ENCODE peak calls at places on chromosomes 2 and 18, in four cellular contexts. Q, C, Y and U are unnamed samples.

GRCh38 chr2:198273670-198274069 is 469.3 kb downstream of the PLCL1 start:
- DNase-seq in Q (no peak), C (no peak), Y (no peak), U (no peak)

GRCh38 chr2:22282215-22282614 is 1102.8 kb upstream of the KLHL29 start:
- DNase-seq in Q (no peak), C (no peak), Y (no peak), U (no peak)

GRCh38 chr2:234770081-234770506 is 181.7 kb upstream of the SH3BP4 start:
- DNase-seq in Q (no peak), C (no peak), Y (no peak), U (no peak)

GRCh38 chr2:239952251-239952650 is 72.9 kb downstream of the NDUFA10 start:
- DNase-seq in Q (no peak), C (no peak), Y (no peak), U (no peak)

GRCh38 chr18:62521588-62521987 is 1.2 kb upstream of the ZCCHC2 start:
- DNase-seq in Q (no peak), C (no peak), Y (no peak), U (no peak)

GRCh38 chr2:215826838-215827441 is 186.4 kb downstream of the MREG start:
- DNase-seq in Q (no peak), C (no peak), Y (no peak), U (no peak)

GRCh38 chr2:127024769-127025356 is 82.1 kb downstream of the BIN1 start:
- DNase-seq in Q (no peak), C (no peak), Y (no peak), U (no peak)

GRCh38 chr2:119764832-119765231 is 5.1 kb downstream of the PTPN4 start:
- DNase-seq in Q (no peak), C (no peak), Y (no peak), U (no peak)

GRCh38 chr2:27152796-27153464 is 4.1 kb downstream of the TCF23 start:
- DNase-seq in Q (no peak), C (no peak), Y (no peak), U (no peak)

GRCh38 chr2:206800501-206801416 is 35.4 kb downstream of the FASTKD2 start:
- DNase-seq in Q (no peak), C (peak), Y (peak), U (peak)

GRCh38 chr2:58291726-58292430 is 50.8 kb upstream of the FANCL start:
- DNase-seq in Q (no peak), C (no peak), Y (no peak), U (no peak)

GRCh38 chr2:241036397-241036963 is 38.1 kb downstream of the SNED1 start:
- DNase-seq in Q (no peak), C (peak), Y (no peak), U (no peak)

GRCh38 chr2:38509322-38509946 is 93.3 kb downstream of the HNRNPLL start:
- DNase-seq in Q (no peak), C (no peak), Y (peak), U (peak)

GRCh38 chr2:10166489-10167295 is 44.2 kb downstream of the RRM2 start:
- DNase-seq in Q (no peak), C (no peak), Y (no peak), U (no peak)

GRCh38 chr2:56014075-56014730 is 90.6 kb upstream of the EFEMP1 start:
- DNase-seq in Q (no peak), C (no peak), Y (no peak), U (no peak)

GRCh38 chr2:159564081-159564480 is 52.3 kb downstream of the BAZ2B start:
- DNase-seq in Q (no peak), C (no peak), Y (no peak), U (no peak)

GRCh38 chr18:55286257-55286825 is 301.7 kb downstream of the TCF4 start:
- DNase-seq in Q (no peak), C (no peak), Y (no peak), U (no peak)

GRCh38 chr2:200966770-200967169 is 3.3 kb upstream of the ORC2 start:
- DNase-seq in Q (no peak), C (no peak), Y (no peak), U (no peak)

GRCh38 chr2:44462934-44463849 is 101.4 kb downstream of the CAMKMT start:
- DNase-seq in Q (no peak), C (no peak), Y (no peak), U (no peak)

GRCh38 chr2:109324859-109325258 is 195.9 kb downstream of the SH3RF3 start:
- DNase-seq in Q (no peak), C (peak), Y (peak), U (peak)

GRCh38 chr18:9814431-9814830 is 71.3 kb upstream of the TXNDC2 start:
- DNase-seq in Q (no peak), C (no peak), Y (no peak), U (no peak)

DNA sequence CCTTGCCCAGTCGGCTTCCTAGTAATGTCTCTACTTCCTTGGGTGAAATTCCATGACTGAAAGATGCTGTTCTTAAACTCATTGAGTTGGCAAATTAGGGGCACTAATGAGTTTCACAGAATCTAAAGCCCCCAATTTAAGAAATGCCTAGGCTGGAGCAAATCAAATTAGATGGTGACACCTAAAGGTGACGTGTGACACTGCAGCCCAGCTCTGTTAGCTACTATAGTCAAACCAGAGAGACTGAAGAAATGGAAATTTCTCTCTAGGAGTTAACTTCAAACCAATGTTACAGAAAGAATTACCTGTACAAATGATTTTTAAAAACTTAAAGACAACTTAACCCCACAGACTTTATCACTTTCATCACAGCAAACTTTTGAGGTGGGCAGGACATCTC is 37.2 kb downstream of the LCT start:
- DNase-seq in Q (no peak), C (no peak), Y (no peak), U (no peak)
- TF ChIP-seq CTCF in Q (no peak), C (no peak), Y (no peak), U (no peak)

DNA sequence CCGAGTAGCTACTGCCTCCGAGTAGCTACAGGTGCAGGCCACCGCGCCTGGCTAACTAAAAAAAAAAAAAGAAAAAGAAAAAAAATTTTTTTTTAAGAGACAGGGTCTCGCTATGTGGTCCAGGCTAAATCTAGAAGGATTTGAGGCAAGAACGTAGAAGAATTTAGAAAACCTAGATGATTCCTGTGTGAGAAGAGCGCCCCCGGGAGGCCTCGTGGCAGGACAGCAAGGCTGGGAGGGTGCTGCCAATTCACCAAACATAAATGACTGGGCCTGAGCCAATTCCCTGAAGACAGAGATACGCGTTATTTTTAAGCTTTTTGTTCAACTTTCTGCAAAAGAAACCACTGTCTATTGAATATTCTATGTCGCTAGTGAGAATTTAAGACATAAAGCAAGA is 90.1 kb upstream of the TGFA start:
- DNase-seq in Q (no peak), C (no peak), Y (no peak), U (no peak)
- TF ChIP-seq CTCF in Q (no peak), C (no peak), Y (no peak), U (no peak)

GRCh38 chr2:121006783-121007489 is 271.3 kb downstream of the GLI2 start:
- DNase-seq in Q (no peak), C (no peak), Y (no peak), U (peak)

GRCh38 chr2:121010998-121011397 is 274.0 kb downstream of the TFCP2L1 start:
- DNase-seq in Q (no peak), C (no peak), Y (no peak), U (no peak)

GRCh38 chr2:121007490-121007853 is 271.8 kb downstream of the GLI2 start:
- DNase-seq in Q (no peak), C (no peak), Y (no peak), U (peak)

GRCh38 chr2:121005512-121005911 is 269.8 kb downstream of the GLI2 start:
- DNase-seq in Q (no peak), C (no peak), Y (no peak), U (no peak)

GRCh38 chr2:121008978-121009377 is 273.3 kb downstream of the GLI2 start:
- DNase-seq in Q (no peak), C (no peak), Y (peak), U (peak)
- TF ChIP-seq CTCF in Q (no peak), C (no peak), Y (no peak), U (no peak)

GRCh38 chr2:24825883-24826800 is 32.9 kb downstream of the CENPO start:
- DNase-seq in Q (no peak), C (no peak), Y (no peak), U (no peak)

GRCh38 chr2:24824071-24824588 is 30.9 kb downstream of the CENPO start:
- DNase-seq in Q (no peak), C (no peak), Y (no peak), U (no peak)

GRCh38 chr2:24822049-24822706 is 29.0 kb downstream of the CENPO start:
- DNase-seq in Q (no peak), C (no peak), Y (no peak), U (no peak)

GRCh38 chr2:24827321-24828261 is 34.4 kb downstream of the CENPO start:
- DNase-seq in Q (peak), C (peak), Y (peak), U (peak)

DNA sequence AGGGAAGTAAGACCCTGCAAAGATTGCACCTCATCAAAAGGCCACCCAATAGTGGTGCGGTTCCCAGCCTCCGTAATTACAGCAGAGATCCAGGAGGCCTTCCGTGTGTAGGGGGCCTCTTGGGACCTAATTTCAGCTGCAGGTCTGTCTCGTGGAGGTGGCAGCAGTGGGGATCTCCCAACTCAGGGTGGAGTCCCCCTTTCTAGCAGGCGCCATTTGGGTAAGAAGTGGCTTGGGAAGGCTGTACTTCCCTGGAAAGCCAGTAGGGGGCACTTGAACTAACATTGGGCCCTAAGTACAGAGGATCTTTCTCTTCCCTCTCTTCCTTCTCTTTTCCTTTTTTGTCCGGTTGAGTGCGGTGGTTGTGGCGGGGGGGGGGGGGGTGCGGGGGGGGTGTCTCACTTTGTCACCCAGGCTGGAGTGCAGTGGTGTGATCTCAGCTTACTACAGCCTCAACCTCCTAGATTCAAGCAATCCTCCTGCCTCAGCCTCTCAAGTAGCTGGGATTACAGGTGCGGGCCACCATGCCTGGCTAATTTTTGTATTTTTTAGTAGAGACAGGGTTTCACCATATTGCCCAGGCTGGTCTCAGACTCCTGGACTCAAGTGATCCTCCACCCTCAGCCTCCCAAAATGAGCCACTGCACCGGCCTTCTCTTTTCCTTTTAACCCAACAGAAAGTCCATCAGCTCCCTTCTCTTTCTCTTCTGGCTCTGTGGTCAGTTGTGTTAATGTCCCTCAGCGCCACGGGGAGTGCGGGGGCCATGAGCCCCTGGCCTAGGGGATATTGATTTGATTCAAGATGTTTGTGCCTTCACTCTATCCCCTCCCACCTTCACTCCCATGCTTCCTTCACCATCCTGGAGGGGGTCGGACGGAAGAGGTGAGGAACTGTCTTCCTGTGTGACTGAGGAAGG is 32.0 kb downstream of the CENPO start:
- DNase-seq in Q (no peak), C (no peak), Y (no peak), U (no peak)
- TF ChIP-seq CTCF in Q (no peak), C (no peak), Y (peak), U (peak)

GRCh38 chr18:11980555-11981382 is 538 bp upstream of the IMPA2 start:
- DNase-seq in Q (peak), C (peak), Y (peak), U (peak)
- TF ChIP-seq CTCF in Q (no peak), C (no peak), Y (no peak), U (peak)

DNA sequence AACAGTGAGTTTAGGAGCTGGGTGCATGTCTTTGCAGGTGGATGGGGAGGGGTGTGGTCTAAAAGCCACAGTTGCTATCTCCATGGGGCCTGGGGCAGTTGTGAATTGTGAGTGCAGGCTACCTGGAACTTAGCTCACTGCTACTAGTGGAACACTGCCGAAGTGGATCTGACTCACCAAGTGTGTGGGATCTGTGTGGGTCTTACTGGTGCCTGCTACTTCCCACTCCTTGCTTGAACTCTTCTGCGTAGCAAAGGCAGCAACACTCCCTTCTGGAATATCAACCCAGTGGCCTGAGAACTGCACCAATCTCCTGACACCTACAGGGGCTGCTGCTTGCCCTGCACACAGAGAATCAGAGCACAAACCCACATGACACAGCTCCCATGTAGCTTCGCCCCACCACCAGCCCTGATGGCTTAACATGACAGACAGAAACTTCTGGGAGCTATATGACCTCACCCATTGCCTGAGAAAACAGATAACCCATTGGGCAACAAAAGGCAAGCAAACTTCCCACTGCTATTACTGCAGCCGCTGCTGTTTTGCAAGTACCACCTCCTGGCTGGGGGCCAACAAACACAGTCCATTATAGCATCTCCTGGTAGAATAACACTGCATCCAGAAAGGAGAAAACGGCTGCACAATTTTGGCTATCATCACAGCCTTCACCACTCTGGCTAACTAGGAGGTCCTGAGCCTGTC is 455.1 kb upstream of the DDX18 start:
- DNase-seq in Q (no peak), C (no peak), Y (no peak), U (no peak)
- TF ChIP-seq CTCF in Q (no peak), C (no peak), Y (no peak), U (no peak)

DNA sequence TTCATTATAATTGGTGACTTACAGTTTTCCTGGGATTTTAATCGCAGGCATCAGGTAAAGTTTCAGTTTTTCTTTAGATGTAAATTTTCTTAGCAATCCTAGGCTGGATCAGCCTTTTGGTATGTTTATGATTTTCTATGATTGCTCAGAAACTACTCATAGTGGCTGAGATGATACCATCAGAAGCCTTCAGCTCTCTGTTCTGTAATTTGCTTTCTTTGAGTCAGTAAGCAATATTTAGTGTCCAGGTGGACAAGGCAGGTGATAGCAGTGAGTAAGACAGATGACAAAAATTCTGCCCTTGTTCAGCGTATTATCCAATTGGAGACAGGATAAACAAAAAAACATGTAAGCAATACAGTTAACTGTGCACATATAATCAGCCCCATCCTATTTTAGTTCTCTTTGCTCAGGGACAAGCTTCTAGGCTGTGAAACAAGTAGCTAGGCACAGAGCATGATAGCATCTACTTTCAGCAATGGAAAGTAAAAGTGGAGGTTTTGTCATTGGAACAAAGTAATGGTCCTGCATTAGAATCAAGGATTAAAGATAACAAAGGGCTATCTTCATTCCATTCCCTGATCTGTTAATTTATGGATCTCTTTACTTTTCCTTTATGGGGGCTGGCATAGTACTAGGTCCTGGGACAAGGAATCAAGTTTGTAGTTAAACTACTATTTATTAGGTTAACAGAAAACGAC is 100.8 kb downstream of the EPC2 start:
- DNase-seq in Q (no peak), C (no peak), Y (no peak), U (no peak)
- TF ChIP-seq CTCF in Q (no peak), C (no peak), Y (no peak), U (no peak)

DNA sequence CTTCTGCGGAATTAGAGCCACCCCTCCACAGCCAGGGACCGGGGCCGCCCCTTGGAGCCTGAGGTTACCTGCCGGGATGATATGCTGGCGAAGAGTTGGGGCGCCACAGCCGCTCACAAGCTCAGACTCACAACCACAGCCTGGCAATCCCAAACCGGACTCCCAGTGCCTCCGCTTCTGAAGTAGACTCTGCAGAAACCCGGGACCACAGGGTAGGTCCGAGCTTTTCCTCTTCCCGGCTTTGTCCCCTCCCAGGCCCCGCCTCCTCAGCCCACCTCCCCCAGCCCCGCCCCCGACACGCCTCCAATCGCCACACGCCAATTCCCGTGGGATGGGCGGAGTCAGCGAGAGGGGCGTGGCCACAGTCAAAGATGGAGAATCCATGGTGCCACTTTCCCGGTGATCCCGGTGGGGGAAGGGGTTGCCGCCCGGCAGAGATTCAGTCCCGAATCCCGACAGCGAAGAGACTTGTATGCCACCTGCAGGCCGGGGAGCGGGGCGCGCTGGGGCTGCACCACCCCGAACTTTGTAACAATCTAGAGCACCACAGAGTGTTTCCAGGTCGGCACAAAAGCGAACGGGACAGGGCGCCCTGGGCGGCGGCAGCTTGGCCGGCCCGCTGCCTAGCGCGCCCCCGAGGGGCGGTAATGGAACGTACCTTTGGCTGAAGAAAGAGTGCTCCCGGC is at the start of gene IDH1:
- DNase-seq in Q (peak), C (peak), Y (peak), U (peak)
- TF ChIP-seq CTCF in Q (no peak), C (no peak), Y (peak), U (peak)